ENCODE peak calls at places on chromosomes 4 and X, in five cellular contexts. P is cardiac muscle cell; K is CD4-positive, alpha-beta T cell; I is sigmoid colon; Z is pancreas. V is an unnamed sample. For H3K9me3, the result is how much of the 10 kb centered on the place peaks cover.

GRCh38 chr4:185469539-185470154 is 1.9 kb downstream of the CCDC110 start:
- DNase-seq in P (no peak), K (no peak), I (peak), Z (no peak), V (no peak)

GRCh38 chr4:143431526-143432257 is 81.8 kb upstream of the SMARCA5 start:
- DNase-seq in P (no peak), K (no peak), I (no peak), Z (no peak), V (no peak)

GRCh38 chr4:8851321-8852117 is 20.1 kb downstream of the HMX1 start:
- DNase-seq in P (no peak), K (no peak), I (no peak), Z (peak), V (no peak)

GRCh38 chr4:119861731-119862130 is 204.9 kb downstream of the MAD2L1 start:
- DNase-seq in P (no peak), K (no peak), I (no peak), Z (no peak), V (no peak)

GRCh38 chr4:94451051-94451404 is 714 bp upstream of the PDLIM5 start:
- DNase-seq in P (peak), K (no peak), I (no peak), Z (no peak), V (no peak)

GRCh38 chrX:18620349-18620748 is 51.6 kb downstream of the RS1 start:
- DNase-seq in P (no peak), K (no peak), I (no peak), Z (no peak), V (no peak)

GRCh38 chr4:144578681-144579080 is 67.3 kb upstream of the HHIP start:
- DNase-seq in P (no peak), K (no peak), I (no peak), Z (no peak), V (no peak)

GRCh38 chr4:118813561-118813960 is 22.4 kb downstream of the SEC24D start:
- DNase-seq in P (no peak), K (no peak), I (no peak), Z (no peak), V (no peak)

GRCh38 chr4:40576651-40577480 is 52.8 kb downstream of the RBM47 start:
- DNase-seq in P (peak), K (no peak), I (peak), Z (peak), V (no peak)

GRCh38 chrX:70025464-70025863 is 24.3 kb downstream of the AWAT2 start:
- DNase-seq in P (peak), K (no peak), I (no peak), Z (no peak), V (no peak)
- H3K9me3 ChIP-seq in P (under half), K (under half), I (under half), Z (under half), V (under half)

DNA sequence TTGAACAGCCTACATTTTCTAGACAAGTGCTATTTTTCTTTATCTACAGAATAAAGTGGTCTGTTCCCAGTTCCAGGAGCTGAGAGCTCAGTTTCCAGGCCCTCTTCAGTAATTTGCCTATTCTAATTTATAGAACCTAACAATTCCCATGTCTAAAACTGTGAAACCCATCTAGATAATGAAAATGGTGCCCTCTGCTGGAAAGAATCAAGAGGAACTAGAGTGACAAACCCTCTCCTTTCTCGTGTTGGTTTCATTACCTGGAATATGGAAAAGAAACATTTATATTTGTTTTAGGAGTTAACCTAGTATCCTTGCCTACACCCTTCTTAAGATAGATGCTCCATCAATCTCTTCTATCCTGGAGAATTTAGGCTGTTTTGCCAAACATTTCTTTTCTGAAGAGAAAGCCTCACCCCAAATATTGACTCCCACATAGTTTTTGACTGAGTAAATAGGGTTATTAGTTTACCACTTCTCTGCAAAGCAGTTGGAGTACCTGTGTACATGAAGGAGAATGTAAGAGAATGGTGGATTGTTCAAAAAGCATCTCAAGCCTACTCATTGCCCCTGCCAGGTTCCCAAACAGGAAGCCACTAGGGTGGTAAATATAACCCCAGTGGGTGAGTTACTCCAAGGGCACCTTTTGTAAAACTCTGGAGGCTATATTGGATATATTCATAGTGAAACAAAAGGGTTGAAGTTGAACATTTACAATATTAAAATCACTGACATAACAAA is 121.6 kb downstream of the RASL11B start:
- DNase-seq in P (peak), K (no peak), I (no peak), Z (no peak), V (no peak)
- H3K9me3 ChIP-seq in P (under half), K (under half), I (under half), Z (under half), V (under half)

GRCh38 chr4:109321232-109321631 is 18.8 kb upstream of the COL25A1 start:
- DNase-seq in P (no peak), K (no peak), I (no peak), Z (no peak), V (no peak)

GRCh38 chr4:109315818-109316217 is 13.4 kb upstream of the COL25A1 start:
- DNase-seq in P (peak), K (no peak), I (no peak), Z (no peak), V (no peak)

GRCh38 chr4:109315341-109315740 is 12.9 kb upstream of the COL25A1 start:
- DNase-seq in P (no peak), K (no peak), I (no peak), Z (no peak), V (no peak)

GRCh38 chr4:109319684-109320083 is 17.2 kb upstream of the COL25A1 start:
- DNase-seq in P (no peak), K (no peak), I (no peak), Z (no peak), V (no peak)

DNA sequence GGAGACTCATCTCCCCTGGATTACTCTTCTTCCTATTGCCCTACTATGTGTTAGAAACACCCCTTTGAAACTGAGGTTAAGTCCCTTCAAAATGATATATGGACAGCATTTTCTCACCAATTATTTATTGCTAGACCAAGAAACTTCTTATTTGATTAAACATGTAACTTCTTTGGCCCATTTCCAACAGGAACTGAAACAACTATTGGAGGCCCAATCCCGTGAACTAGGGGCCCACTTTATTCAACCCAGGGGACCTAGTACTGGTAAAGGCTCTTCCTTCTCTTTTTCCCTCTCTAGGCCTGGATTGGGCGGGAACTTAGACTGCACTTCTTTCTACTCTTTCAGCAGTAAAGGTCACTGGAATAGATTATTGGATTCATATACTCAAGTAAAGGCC is 16.7 kb upstream of the COL25A1 start:
- DNase-seq in P (no peak), K (no peak), I (no peak), Z (no peak), V (no peak)
- H3K9me3 ChIP-seq in P (under half), K (under half), I (under half), Z (under half), V (under half)

GRCh38 chr4:373062-373839 is 35.6 kb downstream of the ZNF141 start:
- DNase-seq in P (no peak), K (no peak), I (no peak), Z (no peak), V (no peak)

DNA sequence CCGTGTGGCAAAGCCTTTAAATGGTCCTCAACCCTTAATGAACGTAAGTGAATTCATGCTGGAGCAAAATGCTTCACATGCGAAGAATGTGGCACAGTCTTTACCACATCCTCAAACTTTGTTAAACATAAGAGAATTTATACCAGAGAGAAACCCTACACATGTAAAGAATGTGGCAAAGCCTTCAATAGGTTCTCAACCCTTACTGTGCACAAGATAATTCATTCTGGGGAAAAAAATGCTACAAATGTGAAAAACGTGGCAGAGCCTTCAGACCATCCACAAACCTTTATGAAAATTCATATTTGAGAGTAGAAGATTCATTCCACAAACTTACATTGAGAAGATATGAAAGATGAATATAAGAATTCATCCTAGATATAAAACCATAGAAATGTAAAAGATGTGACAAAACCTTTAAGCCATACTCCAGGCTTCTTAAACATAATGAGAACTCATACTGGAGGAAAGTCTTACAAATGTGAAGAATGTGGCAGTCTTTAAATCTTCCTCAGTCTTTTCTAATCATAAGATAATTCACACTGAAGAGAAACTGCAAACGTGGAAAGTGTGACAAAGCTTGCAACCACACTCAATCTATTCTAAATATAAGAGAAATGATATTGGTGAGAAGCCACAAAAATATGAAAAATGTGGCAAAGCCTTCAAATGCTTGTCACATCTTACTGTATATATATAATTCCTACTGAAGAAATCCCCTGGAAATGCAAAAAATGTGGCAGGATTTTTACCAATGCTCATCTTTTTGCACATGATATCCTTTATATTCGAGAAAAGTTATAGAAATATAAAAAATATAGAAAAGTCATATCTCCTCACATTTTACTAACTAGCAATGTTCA is 36.9 kb downstream of the ZNF141 start:
- DNase-seq in P (no peak), K (no peak), I (no peak), Z (no peak), V (no peak)
- H3K9me3 ChIP-seq in P (under half), K (half or more), I (half or more), Z (under half), V (half or more)

DNA sequence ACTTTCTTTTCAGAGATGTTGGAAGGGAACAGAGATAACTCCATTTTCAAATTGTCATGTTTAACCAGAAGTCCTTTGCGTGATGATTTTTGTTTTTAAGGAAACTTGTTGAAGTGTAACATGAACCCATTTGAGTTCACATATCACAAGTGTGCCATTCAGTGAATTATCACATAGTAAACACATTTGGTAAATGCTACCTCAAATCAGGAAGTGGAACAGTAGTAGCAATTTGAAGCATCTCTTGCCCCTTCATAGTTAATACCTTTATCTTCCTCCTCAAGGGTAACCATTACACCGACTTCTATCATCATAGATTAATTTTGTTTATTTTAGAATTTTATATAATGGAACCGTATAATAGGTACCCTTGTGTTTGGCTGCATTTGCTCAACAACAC is 35.9 kb downstream of the KDM6A start:
- DNase-seq in P (no peak), K (no peak), I (no peak), Z (no peak), V (no peak)
- H3K9me3 ChIP-seq in P (under half), K (under half), I (under half), Z (under half), V (under half)

GRCh38 chr4:172674811-172675210 is 493.8 kb upstream of the GALNT7 start:
- DNase-seq in P (no peak), K (no peak), I (no peak), Z (no peak), V (no peak)
- H3K9me3 ChIP-seq in P (under half), K (under half), I (under half), Z (under half), V (under half)

V was measured in T-helper 17 cell.